ENCODE peak calls at places on chromosomes 13 and 19, in five cellular contexts. One of them, this sample, is unnamed.

GRCh38 chr19:38949580-38950367 is 19.0 kb downstream of the MRPS12 start:
- DNase-seq in A549: no peak
- DNase-seq in fibroblast of lung: peak; percentile 60
- DNase-seq in HCT116: no peak
- DNase-seq in GM23338: peak; percentile 100
- DNase-seq in this sample: peak; percentile 84

GRCh38 chr19:48964205-48965032 is 690 bp upstream of the FTL start:
- DNase-seq in fibroblast of lung: peak; percentile 61
- DNase-seq in HCT116: no peak
- DNase-seq in GM23338: peak; percentile 82
- DNase-seq in A549: peak; percentile 63
- DNase-seq in this sample: no peak

GRCh38 chr13:35917252-35917941 is 213.8 kb downstream of the DCLK1 start:
- DNase-seq in fibroblast of lung: no peak
- DNase-seq in HCT116: no peak
- DNase-seq in A549: no peak
- DNase-seq in GM23338: peak; percentile 55
- DNase-seq in this sample: no peak

GRCh38 chr19:57434386-57435061 is 601 bp upstream of the ZNF749 start:
- DNase-seq in HCT116: no peak
- DNase-seq in A549: no peak
- DNase-seq in fibroblast of lung: no peak
- DNase-seq in GM23338: peak; percentile 80
- DNase-seq in this sample: no peak

GRCh38 chr19:29002336-29002735 is 210.6 kb downstream of the UQCRFS1 start:
- DNase-seq in GM23338: no peak
- DNase-seq in HCT116: no peak
- DNase-seq in A549: no peak
- DNase-seq in fibroblast of lung: no peak
- DNase-seq in this sample: peak; percentile 18

GRCh38 chr13:114035583-114036501 is 62.0 kb upstream of the C13orf46 start:
- DNase-seq in fibroblast of lung: peak; percentile 41
- DNase-seq in A549: no peak
- DNase-seq in GM23338: no peak
- DNase-seq in HCT116: no peak
- DNase-seq in this sample: no peak

GRCh38 chr13:109698779-109699178 is 87.6 kb downstream of the IRS2 start:
- DNase-seq in GM23338: no peak
- DNase-seq in HCT116: no peak
- DNase-seq in fibroblast of lung: peak; percentile 78
- DNase-seq in A549: no peak
- DNase-seq in this sample: no peak

GRCh38 chr19:58154287-58154678 is 3.7 kb upstream of the ZNF329 start:
- DNase-seq in HCT116: no peak
- DNase-seq in GM23338: peak; percentile 46
- DNase-seq in fibroblast of lung: peak; percentile 61
- DNase-seq in A549: no peak
- DNase-seq in this sample: no peak

GRCh38 chr13:52782486-52783448 is 43.1 kb upstream of the CNMD start:
- DNase-seq in HCT116: no peak
- DNase-seq in A549: no peak
- DNase-seq in fibroblast of lung: no peak
- DNase-seq in GM23338: no peak
- DNase-seq in this sample: no peak

GRCh38 chr13:112510002-112510780 is 77.8 kb downstream of the TUBGCP3 start:
- DNase-seq in GM23338: peak; percentile 95
- DNase-seq in HCT116: peak; percentile 53
- DNase-seq in fibroblast of lung: peak; percentile 76
- DNase-seq in A549: peak; percentile 59
- DNase-seq in this sample: no peak

GRCh38 chr13:94033098-94033497 is 446.4 kb downstream of the DCT start:
- DNase-seq in fibroblast of lung: no peak
- DNase-seq in GM23338: no peak
- DNase-seq in HCT116: no peak
- DNase-seq in A549: no peak
- DNase-seq in this sample: no peak

GRCh38 chr19:43688059-43688763 is 18.2 kb upstream of the PLAUR start:
- DNase-seq in GM23338: no peak
- DNase-seq in HCT116: no peak
- DNase-seq in fibroblast of lung: no peak
- DNase-seq in A549: no peak
- DNase-seq in this sample: no peak

GRCh38 chr19:6214881-6215541 is 64.8 kb downstream of the MLLT1 start:
- DNase-seq in HCT116: no peak
- DNase-seq in fibroblast of lung: no peak
- DNase-seq in GM23338: no peak
- DNase-seq in A549: no peak
- DNase-seq in this sample: peak; percentile 58

DNA sequence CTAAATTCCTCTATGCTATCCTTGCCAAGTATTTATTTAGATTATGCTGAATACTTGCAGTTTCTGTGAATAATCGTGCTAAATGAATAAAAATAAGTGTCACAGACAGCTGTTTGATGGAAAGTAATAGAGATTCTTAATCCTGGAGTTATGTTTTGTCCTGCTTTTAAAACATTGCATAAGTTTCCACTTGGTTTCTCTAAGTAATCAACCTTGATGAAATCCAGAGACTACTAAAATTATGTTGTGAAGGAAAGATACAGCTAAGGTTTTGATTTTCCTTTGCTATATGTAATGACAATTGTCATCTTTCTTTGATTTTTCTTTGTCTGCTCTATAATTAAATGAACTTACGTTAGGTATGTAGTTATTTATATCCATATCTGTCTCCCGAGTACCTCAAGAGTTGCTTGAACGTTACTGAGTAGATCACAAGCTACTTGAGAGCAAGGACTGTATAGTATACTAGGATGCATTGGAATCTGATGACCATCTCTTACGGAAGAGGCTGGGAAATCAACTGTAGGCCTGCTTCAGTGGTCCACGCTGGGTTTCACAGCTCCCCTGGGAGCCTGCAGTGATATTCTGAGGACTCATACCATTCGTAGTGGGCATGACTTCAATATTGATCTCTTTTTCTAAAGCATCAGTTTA is 5.8 kb downstream of the ABHD13 start:
- DNase-seq in fibroblast of lung: no peak
- DNase-seq in HCT116: no peak
- DNase-seq in GM23338: no peak
- DNase-seq in A549: no peak
- DNase-seq in this sample: no peak
- H3K4me1 ChIP-seq in fibroblast of lung: no peaks in the 10 kb centered on the region
- H3K4me1 ChIP-seq in HCT116: peaks cover 13% of the 10 kb centered on the region
- H3K4me1 ChIP-seq in GM23338: peaks cover 7% of the 10 kb centered on the region
- H3K4me1 ChIP-seq in A549: peaks cover 16% of the 10 kb centered on the region
- H3K4me1 ChIP-seq in this sample: peaks cover 6% of the 10 kb centered on the region

GRCh38 chr19:47514151-47514868 is 553 bp downstream of the NAPA start:
- DNase-seq in HCT116: no peak
- DNase-seq in GM23338: no peak
- DNase-seq in fibroblast of lung: no peak
- DNase-seq in A549: no peak
- DNase-seq in this sample: no peak

GRCh38 chr19:47512183-47512947 is 2.5 kb downstream of the NAPA start:
- DNase-seq in HCT116: no peak
- DNase-seq in GM23338: no peak
- DNase-seq in fibroblast of lung: peak; percentile 78
- DNase-seq in A549: no peak
- DNase-seq in this sample: no peak

GRCh38 chr19:47518139-47518538 is 3.3 kb upstream of the NAPA start:
- DNase-seq in fibroblast of lung: no peak
- DNase-seq in HCT116: no peak
- DNase-seq in GM23338: no peak
- DNase-seq in A549: no peak
- DNase-seq in this sample: no peak

GRCh38 chr19:47512948-47513319 is 1.9 kb downstream of the NAPA start:
- DNase-seq in HCT116: no peak
- DNase-seq in A549: no peak
- DNase-seq in GM23338: no peak
- DNase-seq in fibroblast of lung: no peak
- DNase-seq in this sample: no peak

DNA sequence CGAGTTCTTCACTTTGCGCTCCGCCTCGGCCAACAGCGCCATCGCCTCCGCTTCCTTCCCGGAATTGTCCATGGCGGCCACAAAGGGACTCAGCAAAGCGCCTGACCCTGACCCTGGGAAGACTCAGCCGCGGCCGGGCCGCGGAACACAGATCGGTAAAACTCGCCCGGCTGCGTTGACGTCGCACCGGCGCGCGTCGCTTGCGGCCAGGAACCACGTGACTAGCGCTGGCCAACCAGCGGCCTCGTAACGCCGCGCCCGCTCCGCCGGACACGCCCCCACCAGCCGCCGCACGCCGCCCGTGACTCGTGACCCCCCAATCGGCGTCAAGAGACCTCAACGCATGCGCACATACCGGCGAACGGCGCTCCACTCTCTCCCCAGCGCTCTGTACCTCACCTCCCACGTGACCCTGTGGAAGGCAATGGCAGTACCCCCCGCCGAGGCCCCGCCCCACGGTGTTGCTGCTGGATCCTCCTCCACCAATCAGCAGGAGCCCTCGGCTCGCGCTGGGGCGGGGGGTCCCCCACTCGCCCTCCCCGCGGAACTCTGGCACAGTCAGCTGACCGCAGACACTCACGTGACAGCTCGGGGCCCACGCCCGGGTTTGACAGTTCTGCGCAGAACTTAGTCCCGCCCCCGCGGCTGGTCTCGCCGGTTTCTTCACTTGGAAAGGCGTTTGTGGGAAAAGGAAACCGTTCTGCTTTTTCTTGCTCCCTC is at the start of gene NAPA:
- DNase-seq in fibroblast of lung: peak; percentile 100
- DNase-seq in HCT116: peak; percentile 99
- DNase-seq in A549: peak; percentile 100
- DNase-seq in GM23338: peak; percentile 100
- DNase-seq in this sample: peak; percentile 100
- H3K4me1 ChIP-seq in fibroblast of lung: peaks cover 30% of the 10 kb centered on the region
- H3K4me1 ChIP-seq in HCT116: peaks cover 26% of the 10 kb centered on the region
- H3K4me1 ChIP-seq in A549: peaks cover 28% of the 10 kb centered on the region
- H3K4me1 ChIP-seq in GM23338: peaks cover 9% of the 10 kb centered on the region
- H3K4me1 ChIP-seq in this sample: peaks cover 20% of the 10 kb centered on the region

GRCh38 chr19:572891-573825 is 762 bp downstream of the BSG start:
- DNase-seq in A549: no peak
- DNase-seq in fibroblast of lung: peak; percentile 65
- DNase-seq in GM23338: peak; percentile 59
- DNase-seq in HCT116: no peak
- DNase-seq in this sample: no peak
- H3K4me1 ChIP-seq in A549: peaks cover 29% of the 10 kb centered on the region
- H3K4me1 ChIP-seq in fibroblast of lung: peaks cover 20% of the 10 kb centered on the region
- H3K4me1 ChIP-seq in GM23338: peaks cover 18% of the 10 kb centered on the region
- H3K4me1 ChIP-seq in HCT116: peaks cover 34% of the 10 kb centered on the region
- H3K4me1 ChIP-seq in this sample: peaks cover 7% of the 10 kb centered on the region

GRCh38 chr19:35009424-35010415 is 9.6 kb downstream of the GRAMD1A start:
- DNase-seq in GM23338: no peak
- DNase-seq in HCT116: no peak
- DNase-seq in A549: no peak
- DNase-seq in fibroblast of lung: no peak
- DNase-seq in this sample: no peak
- H3K4me1 ChIP-seq in GM23338: no peaks in the 10 kb centered on the region
- H3K4me1 ChIP-seq in HCT116: no peaks in the 10 kb centered on the region
- H3K4me1 ChIP-seq in A549: peaks cover 57% of the 10 kb centered on the region
- H3K4me1 ChIP-seq in fibroblast of lung: peaks cover 2% of the 10 kb centered on the region
- H3K4me1 ChIP-seq in this sample: peaks cover 7% of the 10 kb centered on the region

GRCh38 chr13:96996097-96996496 is 1.8 kb upstream of the OXGR1 start:
- DNase-seq in HCT116: no peak
- DNase-seq in GM23338: no peak
- DNase-seq in A549: no peak
- DNase-seq in fibroblast of lung: no peak
- DNase-seq in this sample: no peak

GRCh38 chr13:96992633-96993032 is 1.6 kb downstream of the OXGR1 start:
- DNase-seq in HCT116: no peak
- DNase-seq in fibroblast of lung: no peak
- DNase-seq in GM23338: no peak
- DNase-seq in A549: no peak
- DNase-seq in this sample: no peak

GRCh38 chr13:96994849-96995243 is 570 bp upstream of the OXGR1 start:
- DNase-seq in HCT116: no peak
- DNase-seq in A549: no peak
- DNase-seq in fibroblast of lung: no peak
- DNase-seq in GM23338: peak; percentile 22
- DNase-seq in this sample: no peak

GRCh38 chr13:96993660-96994029 is 631 bp downstream of the OXGR1 start:
- DNase-seq in A549: no peak
- DNase-seq in fibroblast of lung: no peak
- DNase-seq in HCT116: no peak
- DNase-seq in GM23338: peak; percentile 39
- DNase-seq in this sample: no peak

DNA sequence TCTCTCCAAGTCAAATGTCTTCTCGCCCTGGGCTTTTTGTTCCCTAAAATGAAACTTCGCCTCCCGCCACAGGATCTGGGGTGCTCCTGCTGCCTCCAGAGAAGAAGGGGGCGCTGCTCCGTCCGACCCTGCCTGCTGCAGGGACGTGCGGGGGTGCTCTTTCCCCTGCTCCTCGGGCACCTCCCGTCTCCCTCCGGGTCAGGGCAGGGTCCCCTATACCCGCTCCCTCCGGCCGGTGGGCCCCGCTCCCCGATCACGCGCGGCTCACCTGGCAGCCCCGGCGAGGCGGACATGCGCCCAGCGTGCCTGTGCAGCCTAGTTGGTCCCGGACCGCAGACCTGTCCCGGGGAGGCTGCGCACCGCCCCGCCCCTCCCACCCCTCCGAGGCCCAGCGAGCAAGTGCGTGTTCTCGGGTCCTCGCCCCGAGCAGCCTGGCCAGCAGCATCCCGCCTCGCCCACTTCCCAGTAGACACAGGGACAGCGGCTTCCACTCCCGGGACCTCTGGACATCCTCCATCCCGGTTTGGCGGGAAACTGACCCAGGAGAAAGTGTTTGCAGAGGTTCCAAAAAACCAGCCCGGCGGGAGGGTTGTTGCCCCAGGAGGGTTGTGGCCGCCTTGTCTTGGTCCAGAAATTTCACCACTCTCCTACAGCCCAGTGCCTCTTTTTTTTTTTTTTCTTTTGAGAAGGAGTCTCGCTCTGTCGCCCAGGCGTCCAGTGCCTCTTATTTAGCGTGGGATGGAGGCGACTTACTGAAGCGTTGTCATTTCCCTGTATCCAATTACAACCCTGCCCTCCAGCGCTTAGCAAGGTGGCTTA is at the start of gene OXGR1:
- DNase-seq in A549: no peak
- DNase-seq in fibroblast of lung: no peak
- DNase-seq in HCT116: no peak
- DNase-seq in GM23338: peak; percentile 46
- DNase-seq in this sample: no peak
- H3K4me1 ChIP-seq in A549: peaks cover 5% of the 10 kb centered on the region
- H3K4me1 ChIP-seq in fibroblast of lung: no peaks in the 10 kb centered on the region
- H3K4me1 ChIP-seq in HCT116: no peaks in the 10 kb centered on the region
- H3K4me1 ChIP-seq in GM23338: peaks cover 9% of the 10 kb centered on the region
- H3K4me1 ChIP-seq in this sample: no peaks in the 10 kb centered on the region